ENCODE peak calls at places on chromosomes 1 and 21, in seven cellular contexts. P is breast epithelium, X is nephron progenitor cell, W is left ventricle myocardium inferior, Z is AG09309, E is heart left ventricle, K is endothelial cell. U is an unnamed sample.
A peak's percentile ranks its signal among the peaks of the same experiment; 100 is the strongest.

GRCh38 chr21:45320261-45320990 is 32.7 kb upstream of the POFUT2 start:
- DNase-seq in P (no peak), X (no peak), W (peak; percentile 49), Z (no peak), E (peak; percentile 72), K (no peak), U (no peak)

GRCh38 chr1:235902638-235903542 is 36.2 kb upstream of the LYST start:
- DNase-seq in P (no peak), X (no peak), W (no peak), Z (peak; percentile 89), E (no peak), K (no peak), U (peak; percentile 65)

GRCh38 chr1:117606608-117607261 is 887 bp downstream of the TENT5C start:
- DNase-seq in P (peak; percentile 30), X (peak; percentile 12), W (no peak), Z (no peak), E (no peak), K (no peak), U (peak; percentile 45)

GRCh38 chr1:182768973-182769372 is 20.6 kb upstream of the NPL start:
- DNase-seq in P (no peak), X (no peak), W (no peak), Z (no peak), E (no peak), K (no peak), U (peak; percentile 64)

GRCh38 chr21:46096596-46096981 is 1.3 kb upstream of the COL6A2 start:
- DNase-seq in P (peak; percentile 16), X (no peak), W (no peak), Z (no peak), E (peak; percentile 18), K (peak; percentile 2), U (no peak)

GRCh38 chr1:201299968-201300367 is 16.7 kb downstream of the PKP1 start:
- DNase-seq in P (peak; percentile 87), X (no peak), W (peak; percentile 37), Z (no peak), E (peak; percentile 61), K (no peak), U (peak; percentile 54)

GRCh38 chr1:186620951-186621350 is 59.3 kb downstream of the PTGS2 start:
- DNase-seq in P (no peak), X (no peak), W (no peak), Z (peak; percentile 97), E (no peak), K (no peak), U (peak; percentile 98)

GRCh38 chr1:234265321-234265720 is 107.9 kb upstream of the COA6 start:
- DNase-seq in P (no peak), X (no peak), W (no peak), Z (no peak), E (no peak), K (no peak), U (no peak)

GRCh38 chr1:59150537-59151386 is 146.1 kb upstream of the FGGY start:
- DNase-seq in P (peak; percentile 47), X (no peak), W (peak; percentile 82), Z (peak; percentile 98), E (peak; percentile 90), K (no peak), U (peak; percentile 100)

GRCh38 chr1:33111965-33112364 is 31.0 kb downstream of the AZIN2 start:
- DNase-seq in P (no peak), X (no peak), W (no peak), Z (no peak), E (no peak), K (no peak), U (peak; percentile 22)

GRCh38 chr1:245614476-245614875 is 459.7 kb downstream of the KIF26B start:
- DNase-seq in P (no peak), X (no peak), W (no peak), Z (no peak), E (no peak), K (no peak), U (no peak)

GRCh38 chr21:42113926-42114409 is 42.9 kb downstream of the UMODL1 start:
- DNase-seq in P (peak; percentile 85), X (no peak), W (no peak), Z (no peak), E (no peak), K (no peak), U (no peak)

GRCh38 chr21:40841524-40842196 is 5.3 kb downstream of the DSCAM start:
- DNase-seq in P (peak; percentile 32), X (peak; percentile 77), W (peak; percentile 33), Z (no peak), E (peak; percentile 65), K (peak; percentile 63), U (peak; percentile 40)

GRCh38 chr21:45698493-45698947 is 55.0 kb downstream of the PCBP3 start:
- DNase-seq in P (no peak), X (no peak), W (peak; percentile 59), Z (peak; percentile 82), E (peak; percentile 49), K (no peak), U (peak; percentile 94)

GRCh38 chr1:52631759-52632331 is 1.1 kb upstream of the SHISAL2A start:
- DNase-seq in P (no peak), X (no peak), W (no peak), Z (no peak), E (no peak), K (no peak), U (no peak)

GRCh38 chr1:27637052-27637451 is 2.1 kb upstream of the FGR start:
- DNase-seq in P (no peak), X (no peak), W (no peak), Z (no peak), E (no peak), K (no peak), U (no peak)

GRCh38 chr1:84083321-84083720 is 60.8 kb upstream of the PRKACB start:
- DNase-seq in P (no peak), X (no peak), W (no peak), Z (no peak), E (no peak), K (no peak), U (no peak)

GRCh38 chr1:204162498-204163074 is 3.6 kb downstream of the REN start:
- DNase-seq in P (peak; percentile 80), X (peak; percentile 91), W (peak; percentile 78), Z (no peak), E (peak; percentile 80), K (peak; percentile 88), U (peak; percentile 32)

GRCh38 chr21:46472246-46472645 is 13.6 kb downstream of the DIP2A start:
- DNase-seq in P (no peak), X (no peak), W (no peak), Z (no peak), E (no peak), K (no peak), U (no peak)

GRCh38 chr1:167689569-167689925 is 32.2 kb upstream of the MPZL1 start:
- DNase-seq in P (no peak), X (no peak), W (no peak), Z (no peak), E (no peak), K (no peak), U (no peak)

GRCh38 chr1:167690053-167690452 is 31.7 kb upstream of the MPZL1 start:
- DNase-seq in P (no peak), X (no peak), W (no peak), Z (no peak), E (no peak), K (no peak), U (no peak)

GRCh38 chr1:167683641-167684502 is 37.9 kb upstream of the MPZL1 start:
- DNase-seq in P (peak; percentile 41), X (peak; percentile 33), W (peak; percentile 45), Z (no peak), E (peak; percentile 74), K (peak; percentile 43), U (peak; percentile 70)

GRCh38 chr1:167685844-167686243 is 35.9 kb upstream of the MPZL1 start:
- DNase-seq in P (no peak), X (no peak), W (no peak), Z (no peak), E (no peak), K (no peak), U (no peak)

DNA sequence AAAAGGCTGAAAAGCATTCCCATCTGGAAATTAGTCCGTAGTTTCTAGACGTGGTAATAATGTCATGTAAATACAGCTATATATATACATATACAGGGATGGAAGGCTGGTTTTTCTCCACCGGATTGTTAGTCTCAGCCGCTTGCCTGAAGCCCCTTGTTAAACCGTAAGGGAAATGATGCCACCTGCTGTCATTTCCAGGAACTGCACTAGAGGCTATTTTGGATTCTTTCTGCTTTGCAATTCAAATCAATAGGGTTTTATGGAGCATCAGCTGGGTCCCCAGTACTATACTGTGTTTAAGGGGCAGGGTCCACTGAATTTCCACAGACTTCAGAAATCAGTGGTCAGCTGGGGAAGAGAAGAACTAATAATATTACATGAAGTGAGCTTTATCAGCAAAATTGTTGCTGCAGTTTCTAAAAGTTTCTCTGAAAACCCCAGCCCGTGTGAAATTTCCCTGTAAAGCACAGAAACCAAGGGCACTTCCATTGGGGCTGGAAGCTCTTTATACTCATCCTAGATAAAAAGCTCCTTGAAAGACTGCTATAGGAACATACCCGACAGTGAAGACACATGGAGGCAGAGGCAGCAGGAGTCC is 33.8 kb upstream of the MPZL1 start:
- DNase-seq in P (peak; percentile 69), X (peak; percentile 85), W (no peak), Z (peak; percentile 39), E (peak; percentile 58), K (peak; percentile 80), U (peak; percentile 86)
- TF ChIP-seq CTCF in P (peak; percentile 87), X (peak; percentile 95), W (peak; percentile 98), Z (peak; percentile 89), E (peak; percentile 90), K (peak; percentile 88), U (peak; percentile 96)

DNA sequence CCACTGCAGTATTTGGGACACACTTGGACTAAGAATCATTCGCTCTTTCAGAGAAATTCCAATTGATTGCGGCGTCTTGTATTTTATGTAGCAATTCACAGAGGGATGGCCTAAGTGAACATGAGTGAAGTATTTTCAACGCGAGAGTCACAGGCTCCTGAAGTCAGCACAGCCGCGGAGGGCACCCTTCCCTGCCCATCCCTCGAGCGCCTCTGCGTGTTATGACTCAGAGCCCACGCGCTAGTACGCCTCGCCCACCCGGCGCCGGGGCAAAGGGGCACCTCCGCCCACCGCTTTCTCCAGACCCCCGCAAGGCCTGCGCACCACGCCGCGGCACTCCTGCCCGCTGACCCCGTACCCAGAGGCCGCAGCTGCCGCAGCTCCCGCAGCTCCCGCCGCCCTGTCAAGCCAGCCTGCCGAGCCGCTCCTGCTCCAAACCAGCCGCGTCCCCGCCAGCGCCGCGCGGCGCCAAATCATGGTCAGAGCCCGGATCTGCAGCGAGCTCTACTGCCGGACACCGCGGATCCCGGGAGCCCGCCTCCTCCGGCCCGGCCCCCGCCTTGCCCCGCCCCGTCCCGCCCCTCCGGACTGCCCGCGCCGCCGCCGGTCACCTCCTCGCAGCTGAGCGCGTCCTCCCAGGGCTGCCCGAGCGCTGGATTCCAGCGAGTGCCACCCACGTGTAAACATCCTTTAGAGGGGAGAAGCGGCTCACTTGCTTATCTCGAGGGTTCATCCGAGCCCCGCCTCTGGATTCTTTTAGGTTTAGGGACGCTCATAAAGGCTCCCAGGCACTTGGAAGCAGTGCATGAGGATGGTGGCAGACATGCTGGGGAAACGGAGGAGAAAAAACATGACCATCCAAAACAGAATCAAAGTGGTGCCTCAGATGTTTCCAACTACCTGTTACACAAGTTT is at the start of gene GLRX2:
- DNase-seq in P (peak; percentile 78), X (peak; percentile 90), W (peak; percentile 89), Z (no peak), E (peak; percentile 90), K (peak; percentile 84), U (peak; percentile 92)
- TF ChIP-seq CTCF in P (no peak), X (no peak), W (peak; percentile 37), Z (no peak), E (peak; percentile 7), K (no peak), U (no peak)

GRCh38 chr1:65363484-65363883 is 54.1 kb downstream of the DNAJC6 start:
- DNase-seq in P (no peak), X (no peak), W (no peak), Z (no peak), E (no peak), K (no peak), U (no peak)
- TF ChIP-seq CTCF in P (no peak), X (no peak), W (no peak), Z (no peak), E (no peak), K (no peak), U (no peak)

GRCh38 chr1:93766451-93766850 is 84.8 kb upstream of the BCAR3 start:
- DNase-seq in P (peak; percentile 27), X (no peak), W (no peak), Z (no peak), E (no peak), K (no peak), U (no peak)
- TF ChIP-seq CTCF in P (no peak), X (no peak), W (no peak), Z (no peak), E (no peak), K (no peak), U (no peak)